ENCODE peak calls at places on chromosomes 3 and 15, in ten cellular contexts. X is glutamatergic neuron, V is upper lobe of right lung, G is lower lobe of right lung, R is kidney, H is transverse colon, C is IMR-90, I is HCT116, M is cardiac muscle cell, O is astrocyte of the spinal cord. E is an unnamed sample.

GRCh38 chr15:43769584-43770228 is 7.1 kb downstream of the ELL3 start:
- DNase-seq in X (peak; percentile 74), V (peak; percentile 63), G (peak; percentile 55), R (no peak), H (peak; percentile 63), C (peak; percentile 64), I (no peak), M (peak; percentile 77), O (peak; percentile 58), E (peak; percentile 82)

GRCh38 chr15:85741021-85741421 is 53.7 kb downstream of the KLHL25 start:
- DNase-seq in X (peak; percentile 18), V (no peak), G (no peak), R (no peak), H (no peak), C (no peak), I (no peak), M (no peak), O (no peak), E (no peak)

GRCh38 chr15:41115088-41115651 is 910 bp downstream of the INO80 start:
- DNase-seq in X (no peak), V (no peak), G (no peak), R (no peak), H (no peak), C (peak; percentile 35), I (peak; percentile 37), M (peak; percentile 51), O (peak; percentile 64), E (peak; percentile 72)

GRCh38 chr3:142853270-142854163 is 35.4 kb downstream of the PCOLCE2 start:
- DNase-seq in X (no peak), V (no peak), G (no peak), R (no peak), H (no peak), C (peak; percentile 21), I (peak; percentile 24), M (peak; percentile 38), O (peak; percentile 73), E (peak; percentile 73)

GRCh38 chr3:158709666-158710083 is 22.6 kb downstream of the RARRES1 start:
- DNase-seq in X (no peak), V (no peak), G (no peak), R (no peak), H (no peak), C (peak; percentile 99), I (no peak), M (peak; percentile 96), O (peak; percentile 99), E (peak; percentile 98)

GRCh38 chr15:68700395-68701123 is 120.1 kb downstream of the ANP32A start:
- DNase-seq in X (peak; percentile 71), V (no peak), G (no peak), R (peak; percentile 81), H (peak; percentile 20), C (peak; percentile 59), I (no peak), M (peak; percentile 67), O (peak; percentile 81), E (peak; percentile 66)

GRCh38 chr15:93716615-93717221 is 514.6 kb upstream of the MCTP2 start:
- DNase-seq in X (no peak), V (no peak), G (no peak), R (no peak), H (no peak), C (no peak), I (no peak), M (no peak), O (no peak), E (no peak)

GRCh38 chr15:58260186-58260910 is 122.2 kb downstream of the AQP9 start:
- DNase-seq in X (no peak), V (no peak), G (no peak), R (no peak), H (no peak), C (peak; percentile 16), I (no peak), M (no peak), O (no peak), E (no peak)

GRCh38 chr15:74809242-74809641 is 3.4 kb upstream of the LMAN1L start:
- DNase-seq in X (no peak), V (no peak), G (no peak), R (no peak), H (no peak), C (no peak), I (no peak), M (no peak), O (no peak), E (no peak)

GRCh38 chr15:67331676-67332075 is 77.1 kb downstream of the IQCH start:
- DNase-seq in X (no peak), V (no peak), G (no peak), R (peak; percentile 41), H (no peak), C (peak; percentile 7), I (no peak), M (peak; percentile 25), O (no peak), E (peak; percentile 32)

GRCh38 chr3:115194461-115194860 is 47.4 kb upstream of the ZBTB20 start:
- DNase-seq in X (no peak), V (no peak), G (no peak), R (no peak), H (no peak), C (peak; percentile 46), I (no peak), M (no peak), O (peak; percentile 51), E (peak; percentile 76)

GRCh38 chr3:123535580-123535979 is 49.3 kb downstream of the HACD2 start:
- DNase-seq in X (no peak), V (no peak), G (no peak), R (no peak), H (no peak), C (peak; percentile 75), I (no peak), M (peak; percentile 44), O (peak; percentile 54), E (peak; percentile 62)

GRCh38 chr3:132786890-132787289 is 64.7 kb upstream of the NPHP3 start:
- DNase-seq in X (no peak), V (no peak), G (no peak), R (no peak), H (no peak), C (no peak), I (no peak), M (no peak), O (no peak), E (no peak)

GRCh38 chr3:128060473-128061381 is 8.5 kb downstream of the SEC61A1 start:
- DNase-seq in X (no peak), V (no peak), G (no peak), R (no peak), H (no peak), C (peak; percentile 100), I (no peak), M (peak; percentile 60), O (peak; percentile 91), E (peak; percentile 87)

GRCh38 chr3:31880482-31881078 is 100.5 kb downstream of the OSBPL10 start:
- DNase-seq in X (no peak), V (no peak), G (no peak), R (no peak), H (no peak), C (no peak), I (no peak), M (no peak), O (no peak), E (no peak)

DNA sequence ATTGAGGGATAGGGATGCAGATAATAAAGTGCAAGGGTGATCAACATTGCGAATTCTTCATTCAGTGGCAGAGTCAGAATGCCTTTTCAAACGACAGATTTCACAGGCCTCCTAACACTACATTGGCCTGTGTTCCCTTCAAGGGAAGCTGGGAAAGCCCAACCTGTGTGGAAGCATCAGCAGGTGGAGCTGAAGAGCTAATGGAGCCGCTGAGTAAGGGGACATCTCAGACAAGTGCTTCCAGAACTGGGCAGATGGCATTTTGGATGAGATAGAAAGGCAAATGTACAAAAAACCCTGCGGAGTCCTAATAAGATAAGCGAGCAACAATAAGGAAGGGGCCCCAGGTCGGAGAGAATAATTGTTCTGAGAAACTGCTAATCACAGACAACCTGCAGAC is 8.5 kb upstream of the SLC24A5 start:
- DNase-seq in X (peak; percentile 26), V (no peak), G (no peak), R (no peak), H (no peak), C (peak; percentile 30), I (peak; percentile 0), M (peak; percentile 29), O (peak; percentile 38), E (peak; percentile 76)
- TF ChIP-seq CTCF in X (no peak), V (no peak), G (no peak), R (peak; percentile 48), H (no peak), C (peak; percentile 44), I (no peak), M (peak; percentile 43), O (peak; percentile 70), E (peak; percentile 84)

GRCh38 chr15:50435772-50436171 is 11.6 kb downstream of the USP8 start:
- DNase-seq in X (no peak), V (no peak), G (no peak), R (no peak), H (no peak), C (no peak), I (no peak), M (no peak), O (no peak), E (no peak)

GRCh38 chr15:50438251-50438650 is 14.0 kb downstream of the USP8 start:
- DNase-seq in X (no peak), V (no peak), G (no peak), R (no peak), H (no peak), C (no peak), I (no peak), M (no peak), O (no peak), E (no peak)

GRCh38 chr15:50440932-50441331 is 16.7 kb downstream of the USP8 start:
- DNase-seq in X (no peak), V (no peak), G (no peak), R (no peak), H (no peak), C (no peak), I (no peak), M (no peak), O (no peak), E (no peak)
- TF ChIP-seq CTCF in X (no peak), V (no peak), G (no peak), R (no peak), H (no peak), C (no peak), I (no peak), M (no peak), O (no peak), E (no peak)

DNA sequence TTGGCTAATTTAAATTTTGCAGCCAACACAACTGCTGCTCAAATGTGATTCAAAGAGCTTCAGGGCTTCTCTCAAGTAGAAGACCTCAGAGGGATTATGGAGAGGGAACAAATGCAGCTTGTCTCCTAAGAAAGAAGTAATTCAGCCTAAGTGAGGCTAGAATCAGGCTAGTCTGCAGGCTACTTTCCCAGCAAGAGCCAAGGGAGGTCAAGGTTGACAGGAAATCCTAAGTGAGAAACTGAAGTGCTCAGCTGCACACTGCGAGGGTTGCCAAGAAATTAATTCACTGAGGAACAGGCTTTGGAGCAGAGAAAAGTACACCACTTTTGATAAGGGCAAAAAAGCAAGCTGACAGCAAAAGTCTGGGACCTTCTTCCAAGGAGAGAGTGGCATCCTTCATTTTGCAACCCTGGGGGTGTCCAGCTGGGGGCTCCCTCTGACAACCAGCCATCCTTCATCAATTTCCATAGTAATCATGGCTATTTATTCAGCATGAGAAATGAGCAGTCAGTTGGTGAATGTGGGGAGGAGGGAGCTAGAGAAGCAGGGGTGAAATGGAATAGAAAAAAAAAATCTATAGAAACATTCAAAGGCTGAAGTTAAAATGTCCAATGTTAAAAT is 646.4 kb upstream of the ADAMTS9 start:
- DNase-seq in X (no peak), V (no peak), G (no peak), R (no peak), H (no peak), C (no peak), I (no peak), M (peak; percentile 51), O (no peak), E (peak; percentile 66)
- TF ChIP-seq CTCF in X (no peak), V (peak; percentile 11), G (no peak), R (no peak), H (no peak), C (no peak), I (no peak), M (peak; percentile 24), O (peak; percentile 29), E (peak; percentile 51)

GRCh38 chr3:150703756-150704344 is at the start of gene ERICH6:
- DNase-seq in X (peak; percentile 96), V (peak; percentile 97), G (peak; percentile 96), R (peak; percentile 97), H (peak; percentile 93), C (peak; percentile 85), I (peak; percentile 77), M (peak; percentile 95), O (peak; percentile 93), E (peak; percentile 92)
- TF ChIP-seq CTCF in X (no peak), V (peak; percentile 12), G (peak; percentile 15), R (no peak), H (no peak), C (peak; percentile 3), I (no peak), M (peak; percentile 10), O (peak; percentile 0), E (peak; percentile 36)

E was measured in choroid plexus epithelial cell.